ENCODE peak calls at places on chromosomes 6 and 20, in ten cellular contexts. Y is PC-9; Z is endothelial cell; K is CD8-positive, alpha-beta T cell; H is transverse colon; U is left ventricle myocardium inferior; F is A549; L is AG10803; W is mesothelial cell of epicardium; I is lower lobe of right lung. A is an unnamed sample.

GRCh38 chr6:78861509-78861908 is 5.8 kb upstream of the IRAK1BP1 start:
- DNase-seq in U (no peak), L (no peak), Y (no peak), I (no peak), F (peak), Z (no peak), H (no peak), W (no peak), K (no peak), A (no peak)

GRCh38 chr6:30988209-30988825 is 4.8 kb downstream of the MUC21 start:
- DNase-seq in L (no peak), U (no peak), F (no peak), Z (no peak), Y (no peak), W (no peak), H (no peak), I (no peak), K (no peak), A (no peak)

GRCh38 chr20:3077618-3078134 is 6.3 kb downstream of the OXT start:
- DNase-seq in L (no peak), W (no peak), F (no peak), I (no peak), K (peak), Z (no peak), Y (no peak), U (no peak), H (no peak), A (no peak)

GRCh38 chr20:33789858-33790182 is 21.3 kb upstream of the CHMP4B start:
- DNase-seq in Z (no peak), H (no peak), K (no peak), Y (no peak), U (no peak), W (no peak), L (no peak), I (no peak), F (no peak), A (no peak)

GRCh38 chr20:41956316-41957050 is 338.3 kb upstream of the CHD6 start:
- DNase-seq in U (no peak), L (no peak), K (no peak), Y (no peak), I (no peak), Z (no peak), W (no peak), H (no peak), F (peak), A (no peak)

GRCh38 chr20:44253528-44253927 is 6.4 kb downstream of the GDAP1L1 start:
- DNase-seq in U (no peak), K (no peak), Y (peak), H (no peak), Z (no peak), F (peak), L (no peak), W (no peak), I (no peak), A (no peak)

GRCh38 chr6:15539722-15540270 is 123.0 kb downstream of the DTNBP1 start:
- DNase-seq in Z (no peak), I (no peak), H (no peak), L (no peak), Y (no peak), K (no peak), U (no peak), W (no peak), F (no peak), A (no peak)

GRCh38 chr6:41630069-41630468 is 8.2 kb upstream of the MDFI start:
- DNase-seq in I (peak), W (no peak), U (no peak), H (no peak), L (no peak), K (no peak), Y (no peak), Z (no peak), F (no peak), A (no peak)

GRCh38 chr20:50233325-50234212 is 42.9 kb downstream of the CEBPB start:
- DNase-seq in Z (no peak), H (no peak), U (no peak), F (no peak), K (no peak), W (no peak), I (no peak), L (no peak), Y (no peak), A (no peak)

GRCh38 chr6:54115966-54116365 is 4.7 kb downstream of the MLIP start:
- DNase-seq in H (no peak), Y (no peak), W (no peak), F (no peak), L (no peak), K (no peak), I (no peak), U (no peak), Z (no peak), A (no peak)

GRCh38 chr20:59770270-59770669 is 163.2 kb downstream of the SYCP2 start:
- DNase-seq in Z (no peak), W (no peak), I (no peak), F (no peak), U (no peak), Y (no peak), L (no peak), K (no peak), H (no peak), A (no peak)

GRCh38 chr6:71402101-71402500 is 113.5 kb downstream of the OGFRL1 start:
- DNase-seq in H (no peak), K (no peak), Y (no peak), F (no peak), L (no peak), U (no peak), Z (no peak), W (no peak), I (no peak), A (no peak)

GRCh38 chr6:41531591-41532582 is 14.3 kb upstream of the FOXP4 start:
- DNase-seq in I (no peak), U (no peak), K (peak), L (peak), H (peak), W (no peak), Y (no peak), F (no peak), Z (no peak), A (peak)

GRCh38 chr20:50561379-50562078 is 51.3 kb downstream of the PTPN1 start:
- DNase-seq in H (no peak), L (peak), W (no peak), K (no peak), U (no peak), Y (peak), I (no peak), Z (no peak), F (peak), A (no peak)

GRCh38 chr6:36673882-36674281 is 4.6 kb upstream of the CDKN1A start:
- DNase-seq in W (no peak), K (no peak), I (no peak), Z (no peak), F (no peak), L (no peak), Y (no peak), U (no peak), H (no peak), A (no peak)

GRCh38 chr6:165936096-165936495 is 231.6 kb downstream of the TBXT start:
- DNase-seq in K (no peak), H (no peak), Y (no peak), I (no peak), F (no peak), U (no peak), W (no peak), Z (no peak), L (no peak), A (no peak)

DNA sequence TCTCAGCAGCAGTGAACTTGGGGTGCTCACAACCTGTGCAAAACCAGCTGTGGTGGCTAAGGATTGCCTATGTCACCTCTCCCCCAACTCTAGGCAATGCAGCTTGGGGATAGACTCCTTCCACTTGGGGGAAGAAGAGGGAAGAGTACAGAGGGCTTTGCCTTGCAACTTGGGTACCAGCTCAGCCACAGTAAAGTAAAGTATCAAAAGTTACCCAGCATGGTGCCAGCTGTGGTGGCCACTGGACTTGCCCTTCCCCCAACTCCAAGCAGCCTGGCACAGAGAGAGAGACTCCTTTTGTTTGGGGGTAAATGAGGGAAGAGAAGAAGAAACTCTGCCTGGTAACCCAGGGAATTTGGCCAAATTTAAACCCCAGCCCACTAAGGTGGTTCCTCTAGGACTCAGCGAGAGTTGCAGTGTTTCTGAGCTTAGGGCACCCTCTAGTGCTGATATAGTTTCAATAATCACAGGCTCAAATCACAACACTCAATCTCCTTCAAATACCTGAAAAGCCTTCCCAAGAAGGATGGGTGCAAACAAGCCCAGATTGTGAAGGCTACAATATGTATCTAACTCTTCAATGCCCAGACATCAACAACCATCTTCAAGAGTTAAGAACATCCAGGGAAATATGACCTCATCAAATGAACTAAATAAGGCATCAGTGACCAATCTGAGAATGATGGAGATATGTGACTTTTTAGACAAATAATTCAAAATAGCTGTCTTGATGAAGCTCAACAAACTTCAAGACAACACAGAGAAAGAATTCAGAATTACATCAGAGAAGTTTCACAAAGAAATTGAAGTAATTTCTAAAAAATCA is 7.6 kb upstream of the DEFB129 start:
- DNase-seq in Z (peak), I (no peak), H (no peak), F (peak), W (no peak), Y (no peak), K (no peak), U (no peak), L (peak), A (no peak)
- TF ChIP-seq CTCF in Z (no peak), I (no peak), H (no peak), F (peak), W (no peak), Y (peak), K (no peak), U (peak), L (peak), A (no peak)

GRCh38 chr6:106910999-106911949 is 63.3 kb downstream of the CD24 start:
- DNase-seq in K (no peak), W (no peak), H (no peak), Y (no peak), U (no peak), F (peak), L (no peak), I (no peak), Z (peak), A (no peak)
- TF ChIP-seq CTCF in K (no peak), W (no peak), H (no peak), Y (no peak), U (no peak), F (no peak), L (no peak), I (no peak), Z (no peak), A (no peak)

GRCh38 chr6:16927205-16927604 is 165.9 kb upstream of the ATXN1 start:
- DNase-seq in F (no peak), Z (no peak), W (no peak), K (no peak), I (no peak), H (no peak), U (no peak), Y (no peak), L (no peak), A (no peak)

GRCh38 chr6:16922282-16922681 is 161.0 kb upstream of the ATXN1 start:
- DNase-seq in U (no peak), L (no peak), F (no peak), H (no peak), Y (no peak), Z (no peak), W (no peak), K (no peak), I (no peak), A (no peak)

GRCh38 chr6:16921399-16922110 is 160.3 kb upstream of the ATXN1 start:
- DNase-seq in I (no peak), Y (no peak), L (peak), W (no peak), K (no peak), H (no peak), Z (no peak), U (no peak), F (no peak), A (no peak)

GRCh38 chr6:16929814-16930213 is 168.6 kb upstream of the ATXN1 start:
- DNase-seq in K (no peak), L (peak), H (no peak), Y (no peak), Z (no peak), I (no peak), F (no peak), U (no peak), W (no peak), A (no peak)

DNA sequence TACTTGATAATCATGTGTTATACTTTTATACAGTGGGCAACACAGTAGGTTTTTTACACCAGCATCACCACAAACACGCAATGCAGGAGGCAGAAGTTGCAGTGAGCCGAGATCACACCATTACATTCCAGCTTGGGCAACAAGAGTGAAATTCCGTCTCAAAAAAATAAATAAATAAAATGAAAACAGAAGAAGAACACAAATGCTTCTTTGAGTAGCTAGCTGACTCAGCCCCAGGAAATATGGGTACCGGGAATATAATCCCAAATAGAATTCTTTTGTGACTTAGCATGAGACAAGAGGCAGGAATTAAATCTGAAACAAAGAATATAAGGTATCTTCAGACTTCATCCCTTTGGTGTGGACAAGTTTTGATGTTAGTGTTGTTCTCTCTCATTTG is 164.2 kb upstream of the ATXN1 start:
- DNase-seq in U (no peak), Z (no peak), L (peak), F (no peak), I (no peak), K (no peak), H (no peak), Y (no peak), W (no peak), A (no peak)
- TF ChIP-seq CTCF in U (no peak), Z (no peak), L (no peak), F (no peak), I (no peak), K (no peak), H (no peak), Y (no peak), W (no peak), A (no peak)

GRCh38 chr6:12014027-12014872 is 2.1 kb downstream of the HIVEP1 start:
- DNase-seq in Y (peak), L (peak), I (no peak), U (no peak), W (no peak), K (no peak), F (peak), H (no peak), Z (no peak), A (no peak)

GRCh38 chr6:12011276-12012112 is 618 bp upstream of the HIVEP1 start:
- DNase-seq in Y (peak), U (peak), W (peak), L (peak), Z (peak), F (peak), H (peak), I (peak), K (peak), A (peak)

GRCh38 chr6:12012231-12012565 is at the start of gene HIVEP1:
- DNase-seq in H (no peak), U (peak), Y (no peak), Z (peak), K (no peak), L (peak), W (peak), I (peak), F (no peak), A (no peak)

GRCh38 chr6:12013368-12013617 is 1.2 kb downstream of the HIVEP1 start:
- DNase-seq in W (no peak), U (no peak), K (no peak), Y (no peak), I (no peak), H (no peak), F (no peak), L (no peak), Z (no peak), A (no peak)

GRCh38 chr6:12012566-12013367 is 655 bp downstream of the HIVEP1 start:
- DNase-seq in L (peak), H (peak), Z (peak), I (peak), F (peak), Y (peak), K (peak), U (peak), W (peak), A (peak)
- TF ChIP-seq CTCF in L (no peak), H (no peak), Z (no peak), I (no peak), F (no peak), Y (peak), K (no peak), U (no peak), W (no peak), A (no peak)

DNA sequence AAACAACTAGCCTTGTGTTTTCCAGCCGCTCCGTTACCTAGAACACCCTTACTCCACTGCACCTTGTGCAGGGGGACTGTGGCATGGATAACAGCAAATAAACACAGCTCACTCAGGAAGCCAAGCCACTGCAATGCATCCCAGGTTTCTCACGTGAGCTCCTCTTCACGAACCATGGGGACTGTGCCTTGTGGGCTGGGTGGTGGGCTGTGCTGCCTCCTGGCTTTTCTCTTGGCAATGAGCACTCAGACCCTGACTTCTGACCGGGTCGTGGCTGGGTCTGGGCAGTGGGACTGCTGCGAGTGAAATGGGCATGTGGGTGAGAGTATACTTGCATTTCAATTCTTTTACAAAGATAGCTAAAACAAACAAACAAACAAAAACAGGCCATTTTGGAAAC is 120.1 kb downstream of the ARMC2 start:
- DNase-seq in Y (no peak), K (no peak), F (no peak), L (no peak), Z (peak), I (no peak), U (no peak), H (no peak), W (no peak), A (no peak)
- TF ChIP-seq CTCF in Y (no peak), K (no peak), F (no peak), L (no peak), Z (no peak), I (no peak), U (no peak), H (no peak), W (no peak), A (no peak)

DNA sequence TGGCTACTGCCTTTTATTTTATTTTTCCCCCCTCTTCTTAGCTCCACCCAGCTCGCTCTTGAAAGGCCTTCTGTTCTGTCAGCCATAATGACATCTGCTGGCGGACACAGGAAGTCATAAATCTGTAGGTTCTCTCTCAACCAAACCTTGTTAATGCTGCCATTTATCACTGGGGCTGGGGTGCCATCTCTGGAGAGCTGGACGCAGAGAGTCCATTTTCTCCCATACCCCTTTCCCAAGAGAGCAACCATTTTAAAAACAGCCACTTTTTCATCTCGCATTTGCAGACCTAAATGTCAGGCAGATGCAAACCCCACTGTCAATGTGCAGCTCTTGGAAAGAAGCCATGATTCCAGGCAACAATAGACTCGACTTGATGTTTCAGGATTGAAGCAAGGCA is 13.0 kb upstream of the TSHZ2 start:
- DNase-seq in I (no peak), H (no peak), U (no peak), F (peak), L (no peak), Y (no peak), Z (no peak), W (no peak), K (no peak), A (no peak)
- TF ChIP-seq CTCF in I (no peak), H (no peak), U (no peak), F (no peak), L (no peak), Y (no peak), Z (no peak), W (no peak), K (no peak), A (no peak)

DNA sequence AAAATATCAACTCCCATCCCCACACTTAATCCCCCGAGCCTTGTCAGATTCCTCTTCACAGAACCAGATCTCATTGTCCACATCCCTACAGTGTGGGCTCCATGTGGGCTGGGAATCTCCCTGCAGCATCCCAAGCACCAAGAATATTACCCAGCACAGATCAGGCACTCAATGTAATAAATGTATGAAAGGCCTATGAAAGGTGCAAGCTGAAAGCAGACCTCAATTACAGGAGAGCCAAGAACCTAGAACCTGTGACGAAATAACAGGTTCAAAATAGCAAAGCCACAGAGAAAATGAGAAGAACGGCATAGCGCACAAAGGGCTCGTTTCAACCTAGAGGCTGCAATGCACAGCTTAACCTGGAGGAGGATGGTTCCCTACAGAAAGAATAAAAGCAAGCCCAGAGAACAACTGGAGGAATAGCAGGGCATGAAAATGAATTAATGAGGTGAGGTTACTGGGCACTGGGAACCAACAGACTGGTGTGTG is 3.1 kb downstream of the SLC23A2 start:
- DNase-seq in W (no peak), I (no peak), Z (no peak), Y (no peak), L (no peak), U (no peak), H (no peak), K (peak), F (peak), A (no peak)
- TF ChIP-seq CTCF in W (no peak), I (no peak), Z (peak), Y (no peak), L (no peak), U (no peak), H (no peak), K (no peak), F (no peak), A (no peak)

GRCh38 chr6:35403544-35404442 is 48.3 kb upstream of the FANCE start:
- DNase-seq in Y (no peak), U (no peak), Z (no peak), W (no peak), K (no peak), L (no peak), F (no peak), H (no peak), I (no peak), A (no peak)

GRCh38 chr6:35402856-35403191 is 49.3 kb upstream of the FANCE start:
- DNase-seq in Y (no peak), L (no peak), F (no peak), I (no peak), U (no peak), W (no peak), K (no peak), Z (no peak), H (no peak), A (no peak)

GRCh38 chr6:35407086-35407485 is 45.1 kb upstream of the FANCE start:
- DNase-seq in Z (no peak), W (no peak), Y (no peak), F (no peak), L (no peak), I (no peak), K (no peak), U (no peak), H (no peak), A (no peak)

GRCh38 chr6:35409245-35409644 is 42.9 kb upstream of the FANCE start:
- DNase-seq in U (no peak), K (no peak), H (no peak), Y (no peak), L (no peak), I (no peak), F (no peak), W (no peak), Z (no peak), A (no peak)

DNA sequence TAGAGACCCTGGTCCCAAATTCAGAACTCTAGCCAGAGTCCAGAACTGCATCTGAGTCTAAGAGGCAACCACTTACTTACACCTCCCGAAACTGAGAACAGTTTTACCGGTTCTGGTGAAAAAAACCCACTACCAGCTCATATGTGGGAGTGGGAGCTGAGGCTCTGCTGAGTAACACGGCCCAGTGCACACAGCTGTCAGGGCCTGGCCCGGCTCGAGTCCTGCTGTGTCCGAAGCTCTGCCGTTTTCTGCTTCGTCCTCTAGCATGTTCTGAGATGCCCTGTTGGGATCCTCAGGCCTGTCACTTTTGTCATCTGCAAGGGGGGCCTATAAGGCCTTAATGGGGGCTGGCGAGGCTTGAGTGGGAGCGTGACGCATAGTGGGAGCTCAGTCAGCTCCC is 45.5 kb upstream of the FANCE start:
- DNase-seq in L (no peak), W (no peak), U (no peak), K (no peak), H (no peak), Z (no peak), Y (no peak), F (no peak), I (no peak), A (no peak)
- TF ChIP-seq CTCF in L (no peak), W (no peak), U (no peak), K (no peak), H (no peak), Z (no peak), Y (no peak), F (no peak), I (no peak), A (no peak)

A was measured in activated B cell treated with CpG ODN at 0.5 μM for 24 hours.